ENCODE peak calls at places on chromosomes 16 and 17, in seven cellular contexts. Z is heart right ventricle, E is hepatocyte, L is AG10803, R is HFF-Myc, P is fibroblast of lung, Y is AG04449. H is an unnamed sample.

GRCh38 chr17:49589556-49589885 is 13.8 kb downstream of the NXPH3 start:
- DNase-seq in Z (no peak), E (no peak), L (no peak), R (no peak), P (no peak), Y (no peak), H (no peak)

GRCh38 chr17:36504156-36504545 is 17.7 kb downstream of the ZNHIT3 start:
- DNase-seq in Z (no peak), E (no peak), L (no peak), R (no peak), P (no peak), Y (no peak), H (no peak)

GRCh38 chr17:73592079-73592415 is 52.2 kb downstream of the SDK2 start:
- DNase-seq in Z (no peak), E (no peak), L (no peak), R (no peak), P (no peak), Y (no peak), H (no peak)

GRCh38 chr16:85157813-85158701 is 45.8 kb upstream of the CIBAR2 start:
- DNase-seq in Z (peak; percentile 11), E (no peak), L (peak; percentile 35), R (no peak), P (no peak), Y (no peak), H (no peak)

GRCh38 chr16:3959148-3959547 is 78.6 kb upstream of the CREBBP start:
- DNase-seq in Z (no peak), E (no peak), L (peak; percentile 53), R (no peak), P (peak; percentile 72), Y (no peak), H (no peak)

GRCh38 chr17:37177234-37177633 is 198.6 kb upstream of the C17orf78 start:
- DNase-seq in Z (no peak), E (no peak), L (no peak), R (no peak), P (no peak), Y (no peak), H (no peak)

GRCh38 chr16:4392382-4393242 is 21.0 kb downstream of the VASN start:
- DNase-seq in Z (no peak), E (peak; percentile 82), L (peak; percentile 93), R (peak; percentile 89), P (peak; percentile 85), Y (no peak), H (no peak)

GRCh38 chr16:8481810-8482209 is 108.5 kb downstream of the TMEM114 start:
- DNase-seq in Z (no peak), E (no peak), L (no peak), R (no peak), P (no peak), Y (no peak), H (no peak)

GRCh38 chr17:19720210-19720475 is 3.8 kb upstream of the SLC47A2 start:
- DNase-seq in Z (no peak), E (no peak), L (no peak), R (no peak), P (no peak), Y (no peak), H (no peak)

DNA sequence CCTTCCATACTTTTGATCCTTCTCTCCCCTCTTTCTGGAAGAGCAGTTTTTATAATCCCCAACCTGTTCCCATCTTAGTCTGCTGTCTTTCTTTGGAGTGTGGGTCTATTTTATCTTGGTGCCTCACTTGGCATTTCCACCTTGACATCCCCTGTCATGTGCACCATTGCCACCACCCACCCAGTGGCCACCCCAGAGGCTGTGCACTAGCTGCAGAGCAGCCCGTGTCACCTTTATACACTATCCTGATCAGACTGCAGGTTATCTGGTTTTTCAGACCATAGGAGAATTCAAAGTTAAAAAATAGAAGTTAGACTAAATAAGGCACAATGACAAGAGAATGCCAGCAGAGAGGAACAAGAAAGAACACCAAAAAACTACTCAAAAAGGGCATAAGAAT is 43.8 kb downstream of the TANGO6 start:
- DNase-seq in Z (no peak), E (no peak), L (no peak), R (no peak), P (no peak), Y (no peak), H (no peak)
- TF ChIP-seq CTCF in Z (no peak), E (no peak), L (no peak), R (no peak), P (no peak), Y (no peak), H (no peak)

DNA sequence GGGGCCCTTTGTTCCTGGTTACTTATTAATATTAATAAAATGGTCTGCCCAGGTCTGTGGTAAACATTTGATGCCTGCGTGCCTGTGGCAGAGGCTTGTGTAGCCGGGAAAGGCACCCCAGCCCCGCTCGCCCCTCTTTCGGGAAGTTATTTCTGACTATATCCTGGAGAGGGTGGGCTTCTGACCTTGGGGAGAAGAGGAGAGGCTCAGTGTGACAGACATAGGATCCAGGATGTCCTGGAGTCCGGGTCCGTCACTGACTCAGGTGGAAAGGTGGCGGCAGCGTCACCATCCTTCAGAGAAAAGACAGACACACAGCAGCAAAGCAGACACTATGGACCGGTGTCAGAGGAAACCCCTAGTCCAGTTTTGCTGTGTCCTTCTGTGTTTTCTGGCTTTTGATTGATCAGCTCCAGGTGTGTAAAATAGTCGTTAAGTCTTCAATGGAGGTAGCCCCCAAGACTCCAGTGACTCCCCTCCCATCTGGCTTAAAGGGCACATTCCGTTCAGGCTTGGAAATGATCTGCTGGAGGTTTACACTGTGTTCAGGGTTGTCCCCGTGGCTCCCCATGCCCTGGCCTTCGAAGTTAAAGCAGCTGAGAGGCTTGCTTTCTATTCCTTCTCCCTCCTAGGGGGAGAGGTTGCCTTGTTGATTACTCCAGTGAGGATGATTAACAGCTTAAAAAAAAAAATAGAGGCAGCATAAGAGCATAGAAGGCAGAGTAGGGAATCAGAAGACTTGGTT is 81.6 kb downstream of the CCDC182 start:
- DNase-seq in Z (no peak), E (no peak), L (no peak), R (no peak), P (peak; percentile 35), Y (no peak), H (no peak)
- H3K4me3 ChIP-seq in Z (no peak overlapping the region), E (no peak overlapping the region), L (peak overlapping the region; percentile 16), R (no peak overlapping the region), P (no peak overlapping the region), Y (peak overlapping the region; percentile 28), H (peak overlapping the region; percentile 9)

GRCh38 chr16:6687593-6687992 is 645.1 kb upstream of the RBFOX1 start:
- DNase-seq in Z (no peak), E (no peak), L (no peak), R (no peak), P (no peak), Y (no peak), H (no peak)

GRCh38 chr16:6684076-6684673 is 648.5 kb upstream of the RBFOX1 start:
- DNase-seq in Z (no peak), E (peak; percentile 63), L (no peak), R (no peak), P (no peak), Y (no peak), H (peak; percentile 2)

DNA sequence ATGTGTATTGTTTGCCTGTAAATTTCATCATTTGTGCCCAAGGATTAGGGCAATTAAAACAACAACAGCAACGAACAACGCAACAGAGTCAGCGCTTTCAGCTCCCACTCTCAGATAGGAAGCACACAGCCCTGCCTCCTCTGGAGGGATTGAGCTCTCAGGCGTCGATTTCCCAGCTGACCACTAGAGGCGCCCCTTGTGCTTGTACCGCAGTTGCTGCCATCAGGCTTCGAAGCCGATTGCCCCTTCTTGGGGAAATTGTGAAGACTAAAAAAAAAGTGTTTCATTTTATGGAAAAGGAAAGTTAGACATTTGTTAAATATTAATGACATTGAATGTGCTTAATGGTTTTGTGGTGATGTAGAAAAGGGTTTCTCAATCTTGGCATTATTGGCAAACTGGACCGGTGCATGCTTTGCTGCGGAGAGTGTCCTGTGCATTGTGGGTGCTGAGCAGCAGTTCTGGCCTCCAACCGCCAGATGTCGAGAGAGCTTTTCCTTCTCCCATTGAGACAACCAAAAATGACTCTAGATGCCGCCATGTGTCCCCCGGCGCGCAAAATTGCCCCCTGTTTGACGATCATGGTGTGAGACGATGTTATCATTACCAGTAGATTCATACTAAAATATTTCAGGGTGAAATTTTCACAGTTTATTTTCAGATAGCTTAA is 650.4 kb upstream of the RBFOX1 start:
- DNase-seq in Z (peak; percentile 13), E (peak; percentile 65), L (no peak), R (no peak), P (no peak), Y (no peak), H (no peak)
- TF ChIP-seq CTCF in Z (peak; percentile 62), E (peak; percentile 65), L (peak; percentile 18), R (peak; percentile 47), P (peak; percentile 23), Y (no peak), H (peak; percentile 78)

GRCh38 chr17:79031996-79032875 is 8.3 kb downstream of the C1QTNF1 start:
- DNase-seq in Z (no peak), E (no peak), L (peak; percentile 68), R (no peak), P (no peak), Y (no peak), H (no peak)

GRCh38 chr17:79027274-79027924 is 3.4 kb downstream of the C1QTNF1 start:
- DNase-seq in Z (no peak), E (peak; percentile 57), L (no peak), R (no peak), P (no peak), Y (no peak), H (no peak)

GRCh38 chr17:79028496-79029326 is 4.7 kb downstream of the C1QTNF1 start:
- DNase-seq in Z (no peak), E (no peak), L (no peak), R (no peak), P (no peak), Y (no peak), H (no peak)

GRCh38 chr17:79027925-79028491 is 4.0 kb downstream of the C1QTNF1 start:
- DNase-seq in Z (peak; percentile 44), E (no peak), L (peak; percentile 49), R (no peak), P (no peak), Y (no peak), H (no peak)

GRCh38 chr17:79029327-79030009 is 5.5 kb downstream of the C1QTNF1 start:
- DNase-seq in Z (no peak), E (no peak), L (no peak), R (no peak), P (no peak), Y (no peak), H (no peak)
- H3K4me3 ChIP-seq in Z (no peak overlapping the region), E (no peak overlapping the region), L (no peak overlapping the region), R (no peak overlapping the region), P (no peak overlapping the region), Y (no peak overlapping the region), H (no peak overlapping the region)

DNA sequence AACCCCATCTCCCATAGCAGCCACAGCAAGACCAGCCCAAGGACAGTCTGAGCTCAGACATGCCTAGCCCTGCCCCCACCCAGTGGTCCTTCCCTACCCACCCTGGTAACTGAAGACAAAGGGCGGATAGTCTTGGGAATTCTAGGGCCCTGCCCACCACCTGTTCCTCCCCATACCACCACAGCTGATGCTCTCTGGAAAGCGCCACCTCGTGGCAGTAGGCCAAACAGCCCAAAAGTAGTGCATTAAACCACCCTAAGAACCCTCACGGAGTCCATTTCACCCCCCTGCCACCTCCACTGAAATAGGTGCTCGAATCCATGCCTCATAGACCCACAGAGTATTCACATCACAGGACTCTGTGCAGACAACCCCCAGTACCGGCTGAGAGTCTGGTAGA is 1021.4 kb downstream of the CDH8 start:
- DNase-seq in Z (no peak), E (no peak), L (no peak), R (no peak), P (no peak), Y (no peak), H (no peak)
- TF ChIP-seq CTCF in Z (no peak), E (no peak), L (no peak), R (no peak), P (no peak), Y (no peak), H (no peak)

GRCh38 chr17:45143101-45143670 is 5.1 kb upstream of the HEXIM1 start:
- DNase-seq in Z (no peak), E (no peak), L (no peak), R (no peak), P (no peak), Y (no peak), H (no peak)
- H3K4me3 ChIP-seq in Z (peak overlapping the region; percentile 56), E (no peak overlapping the region), L (peak overlapping the region; percentile 12), R (no peak overlapping the region), P (no peak overlapping the region), Y (no peak overlapping the region), H (no peak overlapping the region)